ENCODE peak calls at places on chromosomes 5 and 9, in nine cellular contexts. One of them, this sample, is unnamed.

GRCh38 chr9:121246821-121247511 is 21.0 kb upstream of the GSN start:
- DNase-seq in AG08396: peak
- DNase-seq in DMS153: no peak
- DNase-seq in D721Med: no peak
- DNase-seq in anterior cingulate cortex: no peak
- DNase-seq in NCI-H1417: no peak
- DNase-seq in hepatocyte: no peak
- DNase-seq in brain microvascular endothelial cell: peak
- DNase-seq in activated T-helper 1 cell treated with anti-CD3 and anti-CD28 coated beads, Interleukin-2, amount 50 U/mL, for 16 hours: no peak
- DNase-seq in this sample: peak

GRCh38 chr9:96113045-96113444 is 188.9 kb downstream of the HSD17B3 start:
- DNase-seq in AG08396: no peak
- DNase-seq in DMS153: no peak
- DNase-seq in D721Med: no peak
- DNase-seq in anterior cingulate cortex: no peak
- DNase-seq in NCI-H1417: no peak
- DNase-seq in hepatocyte: no peak
- DNase-seq in brain microvascular endothelial cell: no peak
- DNase-seq in activated T-helper 1 cell treated with anti-CD3 and anti-CD28 coated beads, Interleukin-2, amount 50 U/mL, for 16 hours: no peak
- DNase-seq in this sample: no peak

GRCh38 chr9:97660847-97661246 is 27.2 kb downstream of the NCBP1 start:
- DNase-seq in AG08396: no peak
- DNase-seq in DMS153: no peak
- DNase-seq in D721Med: no peak
- DNase-seq in anterior cingulate cortex: no peak
- DNase-seq in NCI-H1417: no peak
- DNase-seq in hepatocyte: no peak
- DNase-seq in brain microvascular endothelial cell: no peak
- DNase-seq in activated T-helper 1 cell treated with anti-CD3 and anti-CD28 coated beads, Interleukin-2, amount 50 U/mL, for 16 hours: no peak
- DNase-seq in this sample: peak

GRCh38 chr5:115510145-115510640 is 34.4 kb downstream of the FEM1C start:
- DNase-seq in AG08396: no peak
- DNase-seq in DMS153: no peak
- DNase-seq in D721Med: no peak
- DNase-seq in anterior cingulate cortex: no peak
- DNase-seq in NCI-H1417: no peak
- DNase-seq in hepatocyte: no peak
- DNase-seq in brain microvascular endothelial cell: no peak
- DNase-seq in activated T-helper 1 cell treated with anti-CD3 and anti-CD28 coated beads, Interleukin-2, amount 50 U/mL, for 16 hours: no peak
- DNase-seq in this sample: no peak

GRCh38 chr5:160272889-160273288 is 39.5 kb downstream of the CCNJL start:
- DNase-seq in AG08396: no peak
- DNase-seq in DMS153: peak
- DNase-seq in D721Med: no peak
- DNase-seq in anterior cingulate cortex: no peak
- DNase-seq in NCI-H1417: no peak
- DNase-seq in hepatocyte: no peak
- DNase-seq in brain microvascular endothelial cell: no peak
- DNase-seq in activated T-helper 1 cell treated with anti-CD3 and anti-CD28 coated beads, Interleukin-2, amount 50 U/mL, for 16 hours: no peak
- DNase-seq in this sample: no peak

GRCh38 chr5:142014911-142015584 is 2.2 kb upstream of the GNPDA1 start:
- DNase-seq in AG08396: peak
- DNase-seq in DMS153: no peak
- DNase-seq in D721Med: no peak
- DNase-seq in anterior cingulate cortex: no peak
- DNase-seq in NCI-H1417: peak
- DNase-seq in hepatocyte: peak
- DNase-seq in brain microvascular endothelial cell: no peak
- DNase-seq in activated T-helper 1 cell treated with anti-CD3 and anti-CD28 coated beads, Interleukin-2, amount 50 U/mL, for 16 hours: no peak
- DNase-seq in this sample: peak

GRCh38 chr5:79516986-79517385 is 3.1 kb upstream of the HOMER1 start:
- DNase-seq in AG08396: no peak
- DNase-seq in DMS153: no peak
- DNase-seq in D721Med: no peak
- DNase-seq in anterior cingulate cortex: no peak
- DNase-seq in NCI-H1417: no peak
- DNase-seq in hepatocyte: no peak
- DNase-seq in brain microvascular endothelial cell: no peak
- DNase-seq in activated T-helper 1 cell treated with anti-CD3 and anti-CD28 coated beads, Interleukin-2, amount 50 U/mL, for 16 hours: no peak
- DNase-seq in this sample: no peak

GRCh38 chr9:19922476-19923118 is 133.8 kb upstream of the SLC24A2 start:
- DNase-seq in AG08396: peak
- DNase-seq in DMS153: peak
- DNase-seq in D721Med: peak
- DNase-seq in anterior cingulate cortex: no peak
- DNase-seq in NCI-H1417: peak
- DNase-seq in hepatocyte: peak
- DNase-seq in brain microvascular endothelial cell: peak
- DNase-seq in activated T-helper 1 cell treated with anti-CD3 and anti-CD28 coated beads, Interleukin-2, amount 50 U/mL, for 16 hours: no peak
- DNase-seq in this sample: peak

GRCh38 chr5:34898258-34898895 is 16.9 kb downstream of the RAD1 start:
- DNase-seq in AG08396: peak
- DNase-seq in DMS153: peak
- DNase-seq in D721Med: peak
- DNase-seq in anterior cingulate cortex: no peak
- DNase-seq in NCI-H1417: peak
- DNase-seq in hepatocyte: peak
- DNase-seq in brain microvascular endothelial cell: peak
- DNase-seq in activated T-helper 1 cell treated with anti-CD3 and anti-CD28 coated beads, Interleukin-2, amount 50 U/mL, for 16 hours: peak
- DNase-seq in this sample: peak